ENCODE peak calls at places on chromosomes 5 and 9, in seven cellular contexts. One of them, this sample, is unnamed.

GRCh38 chr5:123785160-123786001 is 273.4 kb downstream of the CSNK1G3 start:
- DNase-seq in frontal cortex: no peak
- DNase-seq in GM12891: no peak
- DNase-seq in memory B cell: no peak
- DNase-seq in CD8-positive, alpha-beta T cell: no peak
- DNase-seq in GM10248: no peak
- DNase-seq in ELR: peak
- DNase-seq in this sample: no peak

GRCh38 chr5:75681125-75681830 is 36.0 kb downstream of the POC5 start:
- DNase-seq in frontal cortex: peak
- DNase-seq in GM12891: no peak
- DNase-seq in memory B cell: no peak
- DNase-seq in CD8-positive, alpha-beta T cell: no peak
- DNase-seq in GM10248: peak
- DNase-seq in ELR: peak
- DNase-seq in this sample: peak

GRCh38 chr5:80172067-80172690 is 83.7 kb downstream of the SERINC5 start:
- DNase-seq in frontal cortex: no peak
- DNase-seq in GM12891: no peak
- DNase-seq in memory B cell: no peak
- DNase-seq in CD8-positive, alpha-beta T cell: no peak
- DNase-seq in GM10248: no peak
- DNase-seq in ELR: no peak
- DNase-seq in this sample: no peak

GRCh38 chr9:37967272-37967581 is 63.3 kb upstream of the SLC25A51 start:
- DNase-seq in frontal cortex: no peak
- DNase-seq in GM12891: no peak
- DNase-seq in memory B cell: no peak
- DNase-seq in CD8-positive, alpha-beta T cell: no peak
- DNase-seq in GM10248: no peak
- DNase-seq in ELR: peak
- DNase-seq in this sample: no peak

GRCh38 chr9:18393340-18394130 is 80.4 kb upstream of the ADAMTSL1 start:
- DNase-seq in frontal cortex: no peak
- DNase-seq in GM12891: no peak
- DNase-seq in memory B cell: no peak
- DNase-seq in CD8-positive, alpha-beta T cell: no peak
- DNase-seq in GM10248: no peak
- DNase-seq in ELR: peak
- DNase-seq in this sample: no peak

GRCh38 chr5:4640793-4641192 is 499.3 kb upstream of the ADAMTS16 start:
- DNase-seq in frontal cortex: no peak
- DNase-seq in GM12891: no peak
- DNase-seq in memory B cell: no peak
- DNase-seq in CD8-positive, alpha-beta T cell: no peak
- DNase-seq in GM10248: no peak
- DNase-seq in ELR: no peak
- DNase-seq in this sample: no peak

GRCh38 chr5:61519728-61520277 is 187.7 kb downstream of the ZSWIM6 start:
- DNase-seq in frontal cortex: no peak
- DNase-seq in GM12891: no peak
- DNase-seq in memory B cell: no peak
- DNase-seq in CD8-positive, alpha-beta T cell: no peak
- DNase-seq in GM10248: no peak
- DNase-seq in ELR: no peak
- DNase-seq in this sample: no peak

GRCh38 chr9:33510264-33511183 is 13.5 kb upstream of the ANKRD18B start:
- DNase-seq in frontal cortex: peak
- DNase-seq in GM12891: peak
- DNase-seq in memory B cell: peak
- DNase-seq in CD8-positive, alpha-beta T cell: no peak
- DNase-seq in GM10248: peak
- DNase-seq in ELR: peak
- DNase-seq in this sample: peak

GRCh38 chr5:6714221-6715041 is 1.2 kb downstream of the TENT4A start:
- DNase-seq in frontal cortex: peak
- DNase-seq in GM12891: no peak
- DNase-seq in memory B cell: peak
- DNase-seq in CD8-positive, alpha-beta T cell: no peak
- DNase-seq in GM10248: no peak
- DNase-seq in ELR: peak
- DNase-seq in this sample: peak

GRCh38 chr9:97633859-97634485 is 351 bp downstream of the NCBP1 start:
- DNase-seq in frontal cortex: no peak
- DNase-seq in GM12891: no peak
- DNase-seq in memory B cell: no peak
- DNase-seq in CD8-positive, alpha-beta T cell: no peak
- DNase-seq in GM10248: peak
- DNase-seq in ELR: no peak
- DNase-seq in this sample: peak

GRCh38 chr5:143979044-143979690 is 167.2 kb downstream of the HMHB1 start:
- DNase-seq in frontal cortex: no peak
- DNase-seq in GM12891: no peak
- DNase-seq in memory B cell: no peak
- DNase-seq in CD8-positive, alpha-beta T cell: no peak
- DNase-seq in GM10248: peak
- DNase-seq in ELR: peak
- DNase-seq in this sample: peak

GRCh38 chr5:82388186-82388585 is 110.0 kb upstream of the RPS23 start:
- DNase-seq in frontal cortex: no peak
- DNase-seq in GM12891: no peak
- DNase-seq in memory B cell: no peak
- DNase-seq in CD8-positive, alpha-beta T cell: no peak
- DNase-seq in GM10248: no peak
- DNase-seq in ELR: peak
- DNase-seq in this sample: no peak

GRCh38 chr5:52769061-52769460 is 18.7 kb upstream of the ITGA1 start:
- DNase-seq in frontal cortex: no peak
- DNase-seq in GM12891: no peak
- DNase-seq in memory B cell: no peak
- DNase-seq in CD8-positive, alpha-beta T cell: no peak
- DNase-seq in GM10248: no peak
- DNase-seq in ELR: no peak
- DNase-seq in this sample: no peak

GRCh38 chr9:22343218-22343611 is 103.4 kb upstream of the DMRTA1 start:
- DNase-seq in frontal cortex: no peak
- DNase-seq in GM12891: no peak
- DNase-seq in memory B cell: no peak
- DNase-seq in CD8-positive, alpha-beta T cell: no peak
- DNase-seq in GM10248: no peak
- DNase-seq in ELR: no peak
- DNase-seq in this sample: no peak

GRCh38 chr9:106758911-106759310 is 104.1 kb upstream of the ZNF462 start:
- DNase-seq in frontal cortex: no peak
- DNase-seq in GM12891: no peak
- DNase-seq in memory B cell: no peak
- DNase-seq in CD8-positive, alpha-beta T cell: no peak
- DNase-seq in GM10248: no peak
- DNase-seq in ELR: peak
- DNase-seq in this sample: peak

GRCh38 chr5:61132559-61132958 is 29.7 kb downstream of the SMIM15 start:
- DNase-seq in frontal cortex: no peak
- DNase-seq in GM12891: no peak
- DNase-seq in memory B cell: no peak
- DNase-seq in CD8-positive, alpha-beta T cell: no peak
- DNase-seq in GM10248: no peak
- DNase-seq in ELR: peak
- DNase-seq in this sample: no peak

GRCh38 chr9:93510041-93510440 is 56.7 kb upstream of the FAM120AOS start:
- DNase-seq in frontal cortex: no peak
- DNase-seq in GM12891: no peak
- DNase-seq in memory B cell: no peak
- DNase-seq in CD8-positive, alpha-beta T cell: no peak
- DNase-seq in GM10248: no peak
- DNase-seq in ELR: no peak
- DNase-seq in this sample: no peak

GRCh38 chr9:92160786-92161185 is 45.6 kb upstream of the SPTLC1 start:
- DNase-seq in frontal cortex: no peak
- DNase-seq in GM12891: no peak
- DNase-seq in memory B cell: no peak
- DNase-seq in CD8-positive, alpha-beta T cell: no peak
- DNase-seq in GM10248: no peak
- DNase-seq in ELR: no peak
- DNase-seq in this sample: no peak

GRCh38 chr5:141507387-141508091 is 18.7 kb downstream of the PCDHGC5 start:
- DNase-seq in frontal cortex: no peak
- DNase-seq in GM12891: no peak
- DNase-seq in memory B cell: no peak
- DNase-seq in CD8-positive, alpha-beta T cell: no peak
- DNase-seq in GM10248: peak
- DNase-seq in ELR: peak
- DNase-seq in this sample: peak

GRCh38 chr5:139677404-139678282 is 29.5 kb downstream of the CXXC5 start:
- DNase-seq in frontal cortex: no peak
- DNase-seq in GM12891: no peak
- DNase-seq in memory B cell: no peak
- DNase-seq in CD8-positive, alpha-beta T cell: no peak
- DNase-seq in GM10248: no peak
- DNase-seq in ELR: no peak
- DNase-seq in this sample: no peak

GRCh38 chr5:163653526-163653925 is 148.1 kb downstream of the MAT2B start:
- DNase-seq in frontal cortex: no peak
- DNase-seq in GM12891: no peak
- DNase-seq in memory B cell: no peak
- DNase-seq in CD8-positive, alpha-beta T cell: no peak
- DNase-seq in GM10248: no peak
- DNase-seq in ELR: no peak
- DNase-seq in this sample: no peak

GRCh38 chr5:90231688-90232087 is 177.9 kb downstream of the CETN3 start:
- DNase-seq in frontal cortex: no peak
- DNase-seq in GM12891: no peak
- DNase-seq in memory B cell: no peak
- DNase-seq in CD8-positive, alpha-beta T cell: no peak
- DNase-seq in GM10248: no peak
- DNase-seq in ELR: no peak
- DNase-seq in this sample: no peak

GRCh38 chr5:114665551-114665950 is 303.7 kb downstream of the KCNN2 start:
- DNase-seq in frontal cortex: no peak
- DNase-seq in GM12891: no peak
- DNase-seq in memory B cell: no peak
- DNase-seq in CD8-positive, alpha-beta T cell: no peak
- DNase-seq in GM10248: no peak
- DNase-seq in ELR: no peak
- DNase-seq in this sample: no peak

GRCh38 chr9:33161011-33161588 is 6.0 kb downstream of the B4GALT1 start:
- DNase-seq in frontal cortex: no peak
- DNase-seq in GM12891: no peak
- DNase-seq in memory B cell: no peak
- DNase-seq in CD8-positive, alpha-beta T cell: no peak
- DNase-seq in GM10248: no peak
- DNase-seq in ELR: peak
- DNase-seq in this sample: no peak

GRCh38 chr9:114098021-114098659 is 952 bp downstream of the KIF12 start:
- DNase-seq in frontal cortex: peak
- DNase-seq in GM12891: no peak
- DNase-seq in memory B cell: no peak
- DNase-seq in CD8-positive, alpha-beta T cell: no peak
- DNase-seq in GM10248: no peak
- DNase-seq in ELR: peak
- DNase-seq in this sample: no peak

GRCh38 chr5:15373151-15373550 is 126.8 kb upstream of the FBXL7 start:
- DNase-seq in frontal cortex: no peak
- DNase-seq in GM12891: no peak
- DNase-seq in memory B cell: no peak
- DNase-seq in CD8-positive, alpha-beta T cell: no peak
- DNase-seq in GM10248: no peak
- DNase-seq in ELR: no peak
- DNase-seq in this sample: no peak

GRCh38 chr9:23117621-23118020 is 671.0 kb downstream of the DMRTA1 start:
- DNase-seq in frontal cortex: no peak
- DNase-seq in GM12891: no peak
- DNase-seq in memory B cell: no peak
- DNase-seq in CD8-positive, alpha-beta T cell: no peak
- DNase-seq in GM10248: no peak
- DNase-seq in ELR: peak
- DNase-seq in this sample: no peak

GRCh38 chr9:118318770-118319443 is 614.7 kb downstream of the TLR4 start:
- DNase-seq in frontal cortex: no peak
- DNase-seq in GM12891: no peak
- DNase-seq in memory B cell: no peak
- DNase-seq in CD8-positive, alpha-beta T cell: no peak
- DNase-seq in GM10248: no peak
- DNase-seq in ELR: peak
- DNase-seq in this sample: no peak

GRCh38 chr5:147619281-147619680 is 109.4 kb upstream of the DPYSL3 start:
- DNase-seq in frontal cortex: no peak
- DNase-seq in GM12891: no peak
- DNase-seq in memory B cell: no peak
- DNase-seq in CD8-positive, alpha-beta T cell: no peak
- DNase-seq in GM10248: no peak
- DNase-seq in ELR: no peak
- DNase-seq in this sample: no peak

GRCh38 chr5:94362857-94363256 is 255.5 kb downstream of the KIAA0825 start:
- DNase-seq in frontal cortex: no peak
- DNase-seq in GM12891: no peak
- DNase-seq in memory B cell: no peak
- DNase-seq in CD8-positive, alpha-beta T cell: no peak
- DNase-seq in GM10248: no peak
- DNase-seq in ELR: no peak
- DNase-seq in this sample: no peak

GRCh38 chr5:39178171-39178570 is 41.2 kb downstream of the FYB1 start:
- DNase-seq in frontal cortex: no peak
- DNase-seq in GM12891: no peak
- DNase-seq in memory B cell: no peak
- DNase-seq in CD8-positive, alpha-beta T cell: no peak
- DNase-seq in GM10248: no peak
- DNase-seq in ELR: peak
- DNase-seq in this sample: no peak

This sample was measured in MM.1S.